ENCODE peak calls at places on chromosomes 2 and 18, in nine cellular contexts. U, O, P, B, F, M, E, V and X are unnamed samples. For H3K36me3, the result is how much of the 10 kb centered on the place peaks cover.

GRCh38 chr2:159054985-159055384 is 86.5 kb downstream of the TANC1 start:
- DNase-seq in U (no peak), O (no peak), P (no peak), B (no peak), F (no peak), M (no peak), E (no peak), V (no peak), X (no peak)

GRCh38 chr2:109217362-109218086 is 88.5 kb downstream of the SH3RF3 start:
- DNase-seq in U (no peak), O (no peak), P (no peak), B (no peak), F (no peak), M (peak), E (no peak), V (no peak), X (no peak)

GRCh38 chr2:207513577-207514257 is 16.0 kb upstream of the CREB1 start:
- DNase-seq in U (no peak), O (no peak), P (no peak), B (no peak), F (no peak), M (peak), E (no peak), V (no peak), X (no peak)

GRCh38 chr2:238928520-238929241 is 80.8 kb downstream of the TWIST2 start:
- DNase-seq in U (peak), O (peak), P (no peak), B (no peak), F (no peak), M (no peak), E (no peak), V (peak), X (no peak)

GRCh38 chr2:26860451-26860850 is 12.5 kb downstream of the DPYSL5 start:
- DNase-seq in U (no peak), O (no peak), P (no peak), B (no peak), F (no peak), M (no peak), E (no peak), V (no peak), X (no peak)

GRCh38 chr2:183898641-183899040 is 699.7 kb upstream of the ZNF804A start:
- DNase-seq in U (no peak), O (no peak), P (no peak), B (no peak), F (no peak), M (no peak), E (no peak), V (no peak), X (no peak)

GRCh38 chr2:99863236-99863913 is 279.0 kb downstream of the AFF3 start:
- DNase-seq in U (no peak), O (no peak), P (no peak), B (no peak), F (no peak), M (peak), E (no peak), V (no peak), X (no peak)

GRCh38 chr2:180890781-180891180 is 89.6 kb upstream of the UBE2E3 start:
- DNase-seq in U (no peak), O (no peak), P (no peak), B (no peak), F (no peak), M (peak), E (no peak), V (no peak), X (no peak)

GRCh38 chr2:179020156-179020750 is 29.7 kb downstream of the CCDC141 start:
- DNase-seq in U (no peak), O (peak), P (peak), B (no peak), F (peak), M (no peak), E (no peak), V (no peak), X (no peak)

GRCh38 chr2:43238176-43238575 is 11.8 kb upstream of the ZFP36L2 start:
- DNase-seq in U (no peak), O (no peak), P (no peak), B (no peak), F (no peak), M (peak), E (no peak), V (no peak), X (no peak)

GRCh38 chr2:99608092-99608491 is 118.3 kb upstream of the REV1 start:
- DNase-seq in U (no peak), O (no peak), P (no peak), B (no peak), F (no peak), M (no peak), E (no peak), V (no peak), X (no peak)

GRCh38 chr18:53603281-53603680 is 621.2 kb downstream of the MBD2 start:
- DNase-seq in U (no peak), O (no peak), P (no peak), B (no peak), F (no peak), M (no peak), E (no peak), V (no peak), X (no peak)

GRCh38 chr2:170031288-170031687 is 146.7 kb upstream of the MYO3B start:
- DNase-seq in U (no peak), O (no peak), P (no peak), B (no peak), F (no peak), M (no peak), E (no peak), V (no peak), X (no peak)

GRCh38 chr18:76978616-76979015 is 154.0 kb downstream of the MBP start:
- DNase-seq in U (no peak), O (no peak), P (no peak), B (no peak), F (no peak), M (no peak), E (no peak), V (no peak), X (no peak)

GRCh38 chr2:164964744-164965143 is 9.4 kb upstream of the SLC38A11 start:
- DNase-seq in U (no peak), O (no peak), P (no peak), B (no peak), F (no peak), M (no peak), E (no peak), V (no peak), X (no peak)

GRCh38 chr2:174171686-174172445 is 76.5 kb downstream of the OLA1 start:
- DNase-seq in U (no peak), O (no peak), P (no peak), B (peak), F (no peak), M (no peak), E (no peak), V (no peak), X (no peak)

GRCh38 chr2:157751462-157752058 is 122.9 kb upstream of the ACVR1C start:
- DNase-seq in U (no peak), O (no peak), P (peak), B (no peak), F (no peak), M (peak), E (no peak), V (no peak), X (no peak)

GRCh38 chr18:54888933-54889332 is 60.7 kb downstream of the RAB27B start:
- DNase-seq in U (no peak), O (no peak), P (no peak), B (no peak), F (no peak), M (peak), E (no peak), V (no peak), X (no peak)

GRCh38 chr2:207725815-207726578 is 14.6 kb downstream of the CCNYL1 start:
- DNase-seq in U (no peak), O (peak), P (no peak), B (no peak), F (no peak), M (no peak), E (no peak), V (no peak), X (no peak)

GRCh38 chr2:46402874-46403273 is 76.5 kb upstream of the TMEM247 start:
- DNase-seq in U (no peak), O (no peak), P (no peak), B (no peak), F (no peak), M (no peak), E (no peak), V (no peak), X (no peak)

GRCh38 chr18:59207506-59207905 is 12.5 kb upstream of the GRP start:
- DNase-seq in U (no peak), O (no peak), P (no peak), B (no peak), F (no peak), M (no peak), E (no peak), V (no peak), X (no peak)

GRCh38 chr2:136116111-136116812 is 1.7 kb downstream of the CXCR4 start:
- DNase-seq in U (no peak), O (peak), P (no peak), B (peak), F (no peak), M (no peak), E (peak), V (no peak), X (peak)

GRCh38 chr2:20629581-20630291 is 21.2 kb downstream of the HS1BP3 start:
- DNase-seq in U (peak), O (no peak), P (no peak), B (peak), F (no peak), M (no peak), E (peak), V (no peak), X (no peak)

GRCh38 chr2:101830555-101830954 is 133.0 kb downstream of the MAP4K4 start:
- DNase-seq in U (no peak), O (no peak), P (no peak), B (no peak), F (no peak), M (peak), E (no peak), V (no peak), X (no peak)

GRCh38 chr18:9612989-9613388 is 1.4 kb downstream of the PPP4R1 start:
- DNase-seq in U (no peak), O (no peak), P (no peak), B (no peak), F (no peak), M (no peak), E (no peak), V (no peak), X (no peak)

GRCh38 chr2:98433363-98433964 is 11.2 kb upstream of the INPP4A start:
- DNase-seq in U (no peak), O (no peak), P (no peak), B (no peak), F (no peak), M (no peak), E (no peak), V (no peak), X (no peak)

GRCh38 chr2:20537423-20538307 is 90.8 kb downstream of the RHOB start:
- DNase-seq in U (no peak), O (no peak), P (no peak), B (no peak), F (no peak), M (no peak), E (no peak), V (no peak), X (no peak)

GRCh38 chr2:71824436-71824835 is 323.2 kb downstream of the CYP26B1 start:
- DNase-seq in U (no peak), O (no peak), P (no peak), B (no peak), F (no peak), M (no peak), E (no peak), V (no peak), X (no peak)

GRCh38 chr2:38605298-38605830 is 2.6 kb upstream of the HNRNPLL start:
- DNase-seq in U (no peak), O (no peak), P (no peak), B (no peak), F (no peak), M (no peak), E (no peak), V (no peak), X (no peak)

GRCh38 chr18:27602092-27602491 is 417.0 kb upstream of the CHST9 start:
- DNase-seq in U (no peak), O (no peak), P (no peak), B (no peak), F (no peak), M (no peak), E (no peak), V (no peak), X (no peak)

GRCh38 chr2:143451622-143452021 is 322.4 kb downstream of the ARHGAP15 start:
- DNase-seq in U (no peak), O (no peak), P (no peak), B (no peak), F (no peak), M (peak), E (no peak), V (no peak), X (no peak)

GRCh38 chr2:134244091-134244490 is 9.8 kb upstream of the MGAT5 start:
- DNase-seq in U (no peak), O (no peak), P (no peak), B (no peak), F (no peak), M (peak), E (no peak), V (no peak), X (no peak)

GRCh38 chr2:239443666-239444567 is 43.1 kb upstream of the HDAC4 start:
- DNase-seq in U (no peak), O (no peak), P (no peak), B (no peak), F (no peak), M (peak), E (no peak), V (no peak), X (no peak)

GRCh38 chr2:20241973-20242726 is 17.2 kb upstream of the SDC1 start:
- DNase-seq in U (no peak), O (no peak), P (no peak), B (peak), F (no peak), M (no peak), E (no peak), V (no peak), X (no peak)

GRCh38 chr18:26215247-26215970 is 10.8 kb upstream of the TAF4B start:
- DNase-seq in U (no peak), O (no peak), P (no peak), B (no peak), F (no peak), M (no peak), E (no peak), V (no peak), X (no peak)
- TF ChIP-seq POLR2A in U (no peak), O (no peak), P (no peak), B (no peak), F (no peak), M (no peak), E (no peak), V (no peak), X (no peak)

GRCh38 chr2:186895451-186895850 is 46.5 kb upstream of the ZSWIM2 start:
- DNase-seq in U (no peak), O (no peak), P (no peak), B (no peak), F (no peak), M (no peak), E (no peak), V (no peak), X (no peak)
- TF ChIP-seq CTCF in U (no peak), O (no peak), P (no peak), B (no peak), F (no peak), M (no peak), E (no peak), V (no peak), X (no peak)

DNA sequence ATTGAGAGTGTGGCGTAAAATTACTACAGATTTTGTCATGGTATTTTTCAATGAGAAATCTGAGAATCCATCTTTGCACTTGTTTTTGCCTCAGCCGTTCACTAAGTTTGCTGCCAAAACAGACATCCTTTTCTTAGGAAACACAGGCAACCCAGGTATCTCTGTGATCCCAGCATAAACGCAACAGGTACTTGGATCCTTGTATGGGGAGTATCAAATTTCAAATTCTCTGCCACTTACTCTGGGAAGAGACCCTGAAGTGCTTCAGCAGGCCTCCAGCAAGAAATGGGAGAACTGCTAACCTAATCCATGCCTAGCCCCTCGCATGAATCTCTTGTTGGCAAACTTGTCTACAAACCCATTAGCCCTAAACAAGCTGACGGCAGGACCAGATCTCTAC is 83.1 kb downstream of the BCL11A start:
- DNase-seq in U (no peak), O (no peak), P (no peak), B (no peak), F (no peak), M (no peak), E (no peak), V (no peak), X (no peak)
- H3K36me3 ChIP-seq in U (under half), O (under half), P (under half), B (under half), F (under half), M (under half), E (under half), V (under half), X (under half)

GRCh38 chr2:10382313-10383061 is 65.6 kb downstream of the ODC1 start:
- DNase-seq in U (no peak), O (peak), P (no peak), B (no peak), F (no peak), M (no peak), E (no peak), V (no peak), X (peak)
- TF ChIP-seq POLR2A in U (no peak), O (no peak), P (no peak), B (no peak), F (no peak), M (no peak), E (no peak), V (no peak), X (no peak)

GRCh38 chr2:73856214-73856613 is 27.5 kb downstream of the STAMBP start:
- DNase-seq in U (no peak), O (no peak), P (no peak), B (no peak), F (no peak), M (peak), E (no peak), V (no peak), X (no peak)

GRCh38 chr2:73862987-73863386 is 29.8 kb upstream of the ACTG2 start:
- DNase-seq in U (no peak), O (no peak), P (no peak), B (no peak), F (no peak), M (no peak), E (no peak), V (no peak), X (no peak)

GRCh38 chr2:73855526-73855925 is 26.8 kb downstream of the STAMBP start:
- DNase-seq in U (no peak), O (no peak), P (no peak), B (no peak), F (no peak), M (peak), E (no peak), V (no peak), X (no peak)

GRCh38 chr2:73859721-73860586 is 31.2 kb downstream of the STAMBP start:
- DNase-seq in U (no peak), O (no peak), P (no peak), B (no peak), F (peak), M (peak), E (no peak), V (no peak), X (no peak)
- TF ChIP-seq CTCF in U (no peak), O (no peak), P (no peak), B (no peak), F (no peak), M (no peak), E (no peak), V (no peak), X (no peak)

GRCh38 chr2:216504376-216504762 is 5.7 kb downstream of the RPL37A start:
- DNase-seq in U (no peak), O (no peak), P (no peak), B (no peak), F (no peak), M (no peak), E (no peak), V (no peak), X (no peak)
- H3K36me3 ChIP-seq in U (under half), O (under half), P (under half), B (under half), F (half or more), M (under half), E (half or more), V (under half), X (under half)

GRCh38 chr2:25044011-25044410 is 2.1 kb downstream of the EFR3B start:
- DNase-seq in U (no peak), O (no peak), P (no peak), B (no peak), F (no peak), M (no peak), E (no peak), V (no peak), X (no peak)

GRCh38 chr2:25041307-25041927 is 459 bp upstream of the EFR3B start:
- DNase-seq in U (peak), O (peak), P (peak), B (no peak), F (peak), M (peak), E (peak), V (peak), X (no peak)

GRCh38 chr2:25043241-25043867 is 1.5 kb downstream of the EFR3B start:
- DNase-seq in U (no peak), O (no peak), P (no peak), B (no peak), F (no peak), M (peak), E (no peak), V (no peak), X (no peak)

GRCh38 chr2:25042321-25043240 is 705 bp downstream of the EFR3B start:
- DNase-seq in U (peak), O (peak), P (peak), B (peak), F (no peak), M (peak), E (peak), V (no peak), X (no peak)

GRCh38 chr2:25041928-25042320 is at the start of gene EFR3B:
- DNase-seq in U (peak), O (peak), P (peak), B (peak), F (peak), M (peak), E (peak), V (peak), X (peak)
- TF ChIP-seq POLR2A in U (peak), O (no peak), P (peak), B (no peak), F (no peak), M (peak), E (peak), V (peak), X (no peak)